ENCODE peak calls at places on chromosomes 12 and 14, in ten cellular contexts. H is prostate gland; Z is lower leg skin; T is tibial artery; X is dorsolateral prefrontal cortex; R is CD8-positive, alpha-beta T cell; B is thoracic aorta; E is GM23248; D is cardiac muscle cell; Q is GM06990. P is an unnamed sample.
A peak's percentile ranks its signal among the peaks of the same experiment; 100 is the strongest.

GRCh38 chr12:105090361-105090760 is 6.1 kb upstream of the ALDH1L2 start:
- DNase-seq in Z (no peak), X (no peak), B (no peak), H (no peak), T (no peak), Q (no peak), R (no peak), D (no peak), E (no peak), P (no peak)

GRCh38 chr12:8034802-8035201 is 2.3 kb downstream of the FOXJ2 start:
- DNase-seq in T (no peak), X (no peak), E (peak; percentile 33), Q (no peak), H (no peak), D (no peak), B (no peak), R (no peak), Z (no peak), P (no peak)

GRCh38 chr12:72974954-72975555 is 702.9 kb downstream of the TRHDE start:
- DNase-seq in Z (no peak), D (no peak), R (no peak), B (no peak), E (no peak), Q (no peak), X (no peak), H (no peak), T (no peak), P (no peak)

GRCh38 chr12:4383304-4383865 is 3.9 kb upstream of the FGF23 start:
- DNase-seq in B (no peak), H (no peak), T (no peak), R (no peak), X (no peak), D (peak; percentile 71), E (no peak), Z (no peak), Q (no peak), P (peak; percentile 48)

GRCh38 chr12:85273411-85274075 is 6.5 kb upstream of the ALX1 start:
- DNase-seq in R (no peak), X (no peak), H (no peak), B (no peak), D (peak; percentile 42), Z (peak; percentile 81), T (no peak), Q (no peak), E (peak; percentile 20), P (no peak)

GRCh38 chr12:100141666-100141997 is 1.0 kb downstream of the BLTP3B start:
- DNase-seq in E (peak; percentile 95), Q (peak; percentile 30), Z (no peak), B (no peak), D (no peak), R (no peak), H (peak; percentile 20), T (peak; percentile 72), X (no peak), P (peak; percentile 56)

GRCh38 chr12:93156091-93156490 is 221.6 kb upstream of the NUDT4 start:
- DNase-seq in B (no peak), E (no peak), X (no peak), T (no peak), Z (no peak), H (peak; percentile 77), R (no peak), Q (no peak), D (no peak), P (no peak)

GRCh38 chr12:96811083-96811482 is 96.0 kb upstream of the NEDD1 start:
- DNase-seq in B (no peak), H (no peak), R (no peak), D (no peak), T (no peak), Z (no peak), Q (no peak), E (peak; percentile 84), X (no peak), P (no peak)

GRCh38 chr12:130778776-130779175 is 60.3 kb downstream of the STX2 start:
- DNase-seq in R (no peak), Q (no peak), D (no peak), T (no peak), B (no peak), E (no peak), Z (no peak), H (no peak), X (no peak), P (no peak)

GRCh38 chr12:130780880-130781575 is 58.0 kb downstream of the STX2 start:
- DNase-seq in T (no peak), B (no peak), Q (no peak), E (no peak), H (no peak), X (no peak), R (no peak), Z (peak; percentile 76), D (no peak), P (no peak)

GRCh38 chr12:130780325-130780724 is 58.7 kb downstream of the STX2 start:
- DNase-seq in X (no peak), B (no peak), D (no peak), R (no peak), E (no peak), Q (no peak), Z (peak; percentile 63), T (no peak), H (no peak), P (no peak)

GRCh38 chr12:130776857-130777339 is 60.8 kb upstream of the RIMBP2 start:
- DNase-seq in Z (no peak), H (no peak), B (no peak), Q (no peak), E (no peak), T (no peak), X (no peak), D (no peak), R (no peak), P (no peak)

DNA sequence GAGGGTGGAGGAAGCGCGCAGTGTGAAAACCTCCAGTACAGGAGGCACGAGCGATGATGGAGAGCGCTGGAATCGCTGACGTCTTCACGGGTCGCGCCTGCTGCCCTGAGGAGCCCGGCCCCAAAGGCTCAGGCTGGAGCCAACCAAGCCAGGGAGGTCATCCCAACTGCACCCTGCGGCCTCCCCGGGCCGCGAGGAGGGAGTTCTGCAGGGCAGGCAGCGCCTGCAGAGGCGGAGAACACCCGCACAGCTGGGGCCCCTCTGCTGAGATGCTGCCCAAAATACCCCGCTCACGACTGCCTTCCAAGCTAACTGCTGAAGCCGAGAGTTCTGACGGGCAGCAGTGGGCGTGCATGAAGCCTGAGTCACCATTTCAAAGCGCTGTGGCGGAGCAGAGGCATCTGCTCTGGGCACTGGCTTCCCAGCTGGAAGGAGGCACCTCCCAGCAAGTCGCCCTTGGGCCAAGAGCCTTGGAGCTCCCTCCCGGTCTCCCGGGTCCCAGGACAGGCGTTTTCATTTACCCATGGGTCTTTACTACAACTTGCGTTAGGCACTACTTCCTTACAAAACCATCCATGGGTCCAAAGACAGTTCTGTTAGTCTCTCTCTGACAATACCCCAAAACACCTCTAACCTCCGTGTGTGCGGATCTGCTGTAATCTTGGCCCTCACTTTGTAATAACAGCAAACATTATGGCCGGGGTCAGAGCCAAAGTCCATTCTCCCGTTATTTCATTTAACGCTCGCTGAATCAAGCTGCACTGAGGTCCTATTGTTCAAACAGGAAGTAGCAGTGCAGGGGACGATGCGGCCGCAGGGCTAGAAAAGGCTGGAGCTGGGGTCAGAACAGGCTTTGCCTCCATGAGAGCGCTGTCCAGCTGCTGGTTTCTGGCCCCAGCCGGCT is 60.1 kb upstream of the RIMBP2 start:
- DNase-seq in B (no peak), H (no peak), R (no peak), E (peak; percentile 94), Q (no peak), Z (no peak), T (peak; percentile 43), X (peak; percentile 55), D (peak; percentile 84), P (no peak)
- H3K4me3 ChIP-seq in B (peak overlapping the region; percentile 69), H (no peak overlapping the region), R (peak overlapping the region; percentile 62), E (peak overlapping the region; percentile 67), Q (peak overlapping the region; percentile 4), Z (no peak overlapping the region), T (peak overlapping the region; percentile 35), X (peak overlapping the region; percentile 41), D (no peak overlapping the region), P (no peak overlapping the region)

DNA sequence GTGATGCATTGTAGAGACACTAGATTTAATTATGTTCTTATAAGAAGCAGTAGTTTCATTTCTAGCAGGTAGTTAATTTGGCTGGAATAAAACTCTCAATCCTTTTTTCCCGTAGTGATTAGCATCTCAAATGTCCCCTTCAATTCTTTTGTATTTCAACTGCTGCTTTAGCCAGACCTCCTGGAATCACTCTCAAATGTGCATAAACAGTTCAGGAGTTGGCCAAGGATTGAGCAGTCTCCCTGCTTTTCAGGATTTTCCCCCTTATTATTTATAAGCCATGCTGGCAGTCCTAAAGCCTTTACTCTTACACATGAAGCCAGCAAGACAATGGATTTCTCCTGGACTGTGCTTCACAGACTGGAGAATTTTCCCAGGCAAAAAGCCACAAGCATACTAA is 950.1 kb downstream of the VRK1 start:
- DNase-seq in T (no peak), H (no peak), X (no peak), R (no peak), D (no peak), E (no peak), Q (no peak), B (no peak), Z (no peak), P (no peak)
- H3K4me3 ChIP-seq in T (no peak overlapping the region), H (no peak overlapping the region), X (no peak overlapping the region), R (no peak overlapping the region), D (no peak overlapping the region), E (no peak overlapping the region), Q (no peak overlapping the region), B (no peak overlapping the region), Z (no peak overlapping the region), P (no peak overlapping the region)

DNA sequence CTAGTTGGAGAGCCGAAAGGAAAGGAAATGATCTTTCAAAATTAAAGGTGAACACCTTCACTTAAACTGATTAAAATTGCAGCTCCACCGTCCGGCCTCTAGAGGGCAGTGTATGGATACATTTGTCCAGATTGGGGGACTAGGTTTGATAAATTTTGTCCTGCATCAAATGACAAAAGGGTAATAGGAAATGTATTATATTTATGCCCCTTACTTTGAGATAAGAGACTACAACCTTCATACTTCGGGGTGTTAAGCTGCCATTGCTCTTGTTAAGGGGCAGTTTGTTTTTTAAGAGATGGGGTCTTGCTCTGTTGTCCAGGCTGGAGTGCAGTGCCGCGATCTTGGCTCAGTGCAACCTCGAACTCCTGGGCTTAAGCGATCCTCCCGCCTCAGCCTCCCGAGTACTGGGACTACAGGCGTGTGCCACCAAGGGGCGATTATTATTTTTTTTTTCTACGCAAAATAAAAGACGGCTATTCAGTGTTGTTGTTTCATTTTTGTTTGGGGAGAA is 818 bp upstream of the SUOX start:
- DNase-seq in R (peak; percentile 27), Z (no peak), X (peak; percentile 59), H (peak; percentile 42), B (peak; percentile 25), Q (no peak), E (peak; percentile 70), T (peak; percentile 65), D (peak; percentile 71), P (peak; percentile 77)
- H3K4me3 ChIP-seq in R (no peak overlapping the region), Z (peak overlapping the region; percentile 39), X (peak overlapping the region; percentile 79), H (peak overlapping the region; percentile 71), B (peak overlapping the region; percentile 77), Q (peak overlapping the region; percentile 82), E (peak overlapping the region; percentile 93), T (peak overlapping the region; percentile 63), D (peak overlapping the region; percentile 43), P (peak overlapping the region; percentile 86)

DNA sequence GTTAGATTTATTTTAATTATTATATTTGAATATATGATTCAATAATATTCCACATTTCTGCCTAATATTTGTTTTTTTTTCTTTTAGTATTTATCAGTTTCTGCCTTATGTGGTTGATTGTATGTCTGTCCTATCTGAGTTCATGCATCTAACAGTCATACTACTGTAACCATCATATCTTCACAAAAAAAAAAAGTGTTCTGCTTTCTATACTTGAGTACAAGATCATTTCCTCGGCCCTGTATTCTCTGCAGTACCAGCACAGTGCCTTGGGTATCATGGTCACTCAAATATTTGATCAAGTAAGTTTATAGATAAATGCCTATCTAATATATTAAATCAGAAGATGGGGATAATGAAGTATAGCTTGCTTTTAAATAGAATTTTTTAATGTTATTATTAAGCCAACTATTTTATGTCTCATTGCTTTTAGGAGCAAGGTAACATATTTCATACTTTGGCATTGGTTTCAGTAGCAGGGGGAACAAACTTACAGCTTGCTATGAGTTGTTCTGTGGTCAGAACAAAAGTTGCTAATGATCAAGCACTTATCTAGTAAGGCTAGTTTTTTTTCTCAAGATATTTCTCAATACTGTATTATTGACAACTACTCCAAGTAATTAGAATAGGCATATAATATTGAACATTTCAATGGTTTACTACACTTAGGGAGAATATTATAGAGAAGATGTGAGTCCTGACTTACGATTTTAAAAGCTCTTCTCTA is 290.5 kb upstream of the FBXO33 start:
- DNase-seq in Q (no peak), R (no peak), X (no peak), T (no peak), B (no peak), Z (no peak), D (no peak), E (no peak), H (no peak), P (no peak)
- H3K4me3 ChIP-seq in Q (no peak overlapping the region), R (no peak overlapping the region), X (no peak overlapping the region), T (no peak overlapping the region), B (no peak overlapping the region), Z (no peak overlapping the region), D (no peak overlapping the region), E (no peak overlapping the region), H (no peak overlapping the region), P (no peak overlapping the region)

P was measured in GM12865.